ENCODE peak calls at places on chromosomes 3 and 15, in five cellular contexts. O is stimulated activated CD4-positive, alpha-beta T cell treated with anti-CD3 and anti-CD28 coated beads, TNF-alpha, amount 100 ng/mL, for 24 hours; V is HepG2; B is central memory CD8-positive, alpha-beta T cell; X is AG10803. D is an unnamed sample.

GRCh38 chr15:50119063-50119700 is at the start of gene ATP8B4:
- DNase-seq in B (no peak), V (no peak), O (no peak), X (no peak), D (no peak)

GRCh38 chr15:52146776-52147175 is 34.2 kb upstream of the BCL2L10 start:
- DNase-seq in X (peak), V (no peak), B (no peak), O (no peak), D (no peak)

GRCh38 chr15:41695750-41696436 is 35.7 kb downstream of the MGA start:
- DNase-seq in B (no peak), X (no peak), O (peak), V (peak), D (peak)

GRCh38 chr15:61474796-61475195 is 245.7 kb upstream of the RORA start:
- DNase-seq in B (no peak), V (no peak), O (no peak), X (peak), D (no peak)

GRCh38 chr3:58640700-58641372 is 25.7 kb downstream of the FAM3D start:
- DNase-seq in B (no peak), V (peak), X (peak), O (peak), D (peak)

GRCh38 chr15:94079968-94080367 is 151.4 kb upstream of the MCTP2 start:
- DNase-seq in B (no peak), X (no peak), O (no peak), V (no peak), D (no peak)

GRCh38 chr15:63539517-63539916 is 35.1 kb downstream of the USP3 start:
- DNase-seq in V (no peak), O (no peak), B (no peak), X (no peak), D (no peak)

GRCh38 chr3:66609660-66610547 is 109.1 kb upstream of the LRIG1 start:
- DNase-seq in V (no peak), B (no peak), X (peak), O (no peak), D (peak)

GRCh38 chr3:59245879-59246501 is 196.2 kb upstream of the CFAP20DC start:
- DNase-seq in B (no peak), O (no peak), X (peak), V (no peak), D (peak)

GRCh38 chr3:22157848-22158247 is 406.8 kb upstream of the ZNF385D start:
- DNase-seq in B (no peak), V (no peak), X (no peak), O (no peak), D (no peak)

GRCh38 chr15:92005154-92005553 is 151.6 kb downstream of the SLCO3A1 start:
- DNase-seq in O (no peak), B (no peak), X (no peak), V (no peak), D (no peak)

GRCh38 chr3:14439501-14440167 is 37.2 kb downstream of the SLC6A6 start:
- DNase-seq in V (no peak), B (no peak), X (no peak), O (no peak), D (no peak)

GRCh38 chr3:106457278-106458210 is 588.7 kb upstream of the CBLB start:
- DNase-seq in O (no peak), V (no peak), X (peak), B (no peak), D (no peak)

GRCh38 chr3:152251916-152252315 is 16.8 kb upstream of the MBNL1 start:
- DNase-seq in B (no peak), O (no peak), X (no peak), V (no peak), D (no peak)

GRCh38 chr15:60536951-60537350 is 58.0 kb upstream of the ICE2 start:
- DNase-seq in V (no peak), O (no peak), B (no peak), X (no peak), D (no peak)

GRCh38 chr3:86800116-86800515 is 190.8 kb downstream of the VGLL3 start:
- DNase-seq in B (no peak), O (no peak), V (no peak), X (peak), D (no peak)

GRCh38 chr3:13785853-13786455 is 93.9 kb downstream of the WNT7A start:
- DNase-seq in B (no peak), V (no peak), O (no peak), X (no peak), D (no peak)

GRCh38 chr15:38010390-38010789 is 76.0 kb downstream of the TMCO5A start:
- DNase-seq in V (no peak), B (no peak), O (no peak), X (peak), D (no peak)

GRCh38 chr3:113695426-113695817 is 1.0 kb downstream of the USF3 start:
- DNase-seq in X (peak), B (no peak), V (peak), O (no peak), D (no peak)

GRCh38 chr3:152973575-152973974 is 138.6 kb downstream of the P2RY1 start:
- DNase-seq in B (no peak), O (no peak), V (no peak), X (no peak), D (no peak)

GRCh38 chr3:141393151-141394076 is 25.1 kb downstream of the ZBTB38 start:
- DNase-seq in B (no peak), V (no peak), X (peak), O (no peak), D (no peak)

GRCh38 chr3:190429681-190430080 is 20.0 kb downstream of the TMEM207 start:
- DNase-seq in O (no peak), B (no peak), V (no peak), X (peak), D (no peak)

GRCh38 chr3:72996121-72996472 is 514 bp upstream of the PPP4R2 start:
- DNase-seq in B (no peak), X (no peak), V (no peak), O (no peak), D (no peak)